ENCODE peak calls at places on chromosomes 16 and 17, in four cellular contexts. One of them, this sample, is unnamed.

GRCh38 chr17:39062846-39063680 is 88.4 kb downstream of the PLXDC1 start:
- DNase-seq in K562: no peak
- DNase-seq in H1: no peak
- DNase-seq in A549: no peak
- DNase-seq in this sample: no peak

GRCh38 chr16:81313731-81314602 is 795 bp upstream of the GAN start:
- DNase-seq in H1: peak
- DNase-seq in K562: peak
- DNase-seq in A549: no peak
- DNase-seq in this sample: peak

GRCh38 chr16:24851700-24852099 is 5.9 kb downstream of the SLC5A11 start:
- DNase-seq in A549: peak
- DNase-seq in H1: no peak
- DNase-seq in K562: no peak
- DNase-seq in this sample: no peak

GRCh38 chr16:80583466-80583865 is 42.7 kb downstream of the DYNLRB2 start:
- DNase-seq in A549: no peak
- DNase-seq in K562: no peak
- DNase-seq in H1: no peak
- DNase-seq in this sample: no peak

GRCh38 chr16:84726670-84727467 is 27.1 kb downstream of the USP10 start:
- DNase-seq in A549: no peak
- DNase-seq in H1: no peak
- DNase-seq in K562: no peak
- DNase-seq in this sample: peak

GRCh38 chr17:37131670-37132620 is 183.2 kb downstream of the AATF start:
- DNase-seq in A549: no peak
- DNase-seq in H1: no peak
- DNase-seq in K562: no peak
- DNase-seq in this sample: no peak

GRCh38 chr16:19540241-19540970 is 15.1 kb upstream of the VPS35L start:
- DNase-seq in H1: no peak
- DNase-seq in A549: no peak
- DNase-seq in K562: no peak
- DNase-seq in this sample: no peak

GRCh38 chr16:85618509-85618908 is 5.4 kb downstream of the GSE1 start:
- DNase-seq in K562: no peak
- DNase-seq in A549: no peak
- DNase-seq in H1: no peak
- DNase-seq in this sample: no peak

GRCh38 chr16:70162041-70162451 is 11.5 kb upstream of the CLEC18C start:
- DNase-seq in A549: peak
- DNase-seq in H1: no peak
- DNase-seq in K562: peak
- DNase-seq in this sample: peak

GRCh38 chr17:27644586-27644985 is 13.6 kb downstream of the LGALS9 start:
- DNase-seq in H1: no peak
- DNase-seq in K562: no peak
- DNase-seq in A549: no peak
- DNase-seq in this sample: no peak

GRCh38 chr17:19718041-19718612 is 1.7 kb upstream of the SLC47A2 start:
- DNase-seq in H1: no peak
- DNase-seq in K562: no peak
- DNase-seq in A549: no peak
- DNase-seq in this sample: no peak

GRCh38 chr17:69525920-69526841 is 111.7 kb downstream of the MAP2K6 start:
- DNase-seq in K562: peak
- DNase-seq in H1: peak
- DNase-seq in A549: peak
- DNase-seq in this sample: peak

GRCh38 chr17:83057793-83058477 is 21.5 kb upstream of the METRNL start:
- DNase-seq in K562: no peak
- DNase-seq in H1: no peak
- DNase-seq in A549: no peak
- DNase-seq in this sample: no peak
- TF ChIP-seq PHF8 in K562: no peak
- TF ChIP-seq PHF8 in H1: no peak
- TF ChIP-seq PHF8 in A549: no peak
- TF ChIP-seq PHF8 in this sample: no peak

DNA sequence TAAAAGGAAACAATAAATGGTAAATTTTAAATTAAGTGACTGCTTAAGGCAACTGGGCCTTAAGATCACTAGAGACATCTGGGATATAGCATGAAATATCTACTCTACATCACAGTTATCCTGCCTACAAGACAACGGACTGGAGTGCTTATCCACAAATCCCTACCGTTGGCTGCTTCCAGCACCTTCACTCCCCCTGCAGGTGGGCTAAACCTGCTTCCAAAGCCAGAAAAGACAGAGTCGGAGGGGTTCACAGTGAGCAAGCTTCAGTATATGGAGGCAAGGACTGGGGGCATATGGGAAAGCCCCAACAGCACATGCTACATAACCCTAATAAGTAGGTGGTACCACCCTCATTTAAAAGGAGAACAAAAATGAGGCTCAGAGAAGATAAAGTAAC is 45.3 kb downstream of the GRIN2A start:
- DNase-seq in H1: no peak
- DNase-seq in K562: no peak
- DNase-seq in A549: no peak
- DNase-seq in this sample: no peak
- TF ChIP-seq HDAC2 in H1: no peak
- TF ChIP-seq HDAC2 in K562: no peak
- TF ChIP-seq HDAC2 in A549: no peak
- TF ChIP-seq HDAC2 in this sample: no peak

GRCh38 chr17:7056386-7056785 is 12.5 kb upstream of the SLC16A11 start:
- DNase-seq in A549: no peak
- DNase-seq in K562: no peak
- DNase-seq in H1: no peak
- DNase-seq in this sample: no peak
- TF ChIP-seq PHF8 in A549: no peak
- TF ChIP-seq PHF8 in K562: no peak
- TF ChIP-seq PHF8 in H1: no peak
- TF ChIP-seq PHF8 in this sample: no peak

GRCh38 chr17:70608193-70608592 is 438.9 kb downstream of the KCNJ2 start:
- DNase-seq in H1: no peak
- DNase-seq in A549: peak
- DNase-seq in K562: no peak
- DNase-seq in this sample: no peak
- TF ChIP-seq HDAC2 in H1: no peak
- TF ChIP-seq HDAC2 in A549: no peak
- TF ChIP-seq HDAC2 in K562: no peak
- TF ChIP-seq HDAC2 in this sample: no peak

DNA sequence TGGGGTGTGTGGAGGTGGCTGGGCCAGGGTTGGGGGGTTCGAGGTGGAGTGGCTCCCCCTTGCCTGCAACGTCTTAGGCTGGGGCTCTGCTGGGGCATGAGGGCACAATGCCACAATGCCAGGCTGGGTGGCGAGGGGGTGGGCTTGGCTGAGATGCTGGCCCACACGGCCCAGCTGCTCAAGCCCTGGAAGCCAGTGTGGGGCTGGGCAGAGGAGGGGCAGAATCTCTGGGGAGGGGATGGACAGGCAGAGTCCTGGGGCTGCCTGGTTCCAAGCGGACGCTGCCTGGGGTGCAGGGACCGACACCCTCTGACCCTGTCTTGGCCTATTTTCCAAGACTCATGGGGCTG is 37.5 kb upstream of the SSTR5 start:
- DNase-seq in H1: no peak
- DNase-seq in K562: no peak
- DNase-seq in A549: no peak
- DNase-seq in this sample: no peak
- TF ChIP-seq PHF8 in H1: no peak
- TF ChIP-seq PHF8 in K562: no peak
- TF ChIP-seq PHF8 in A549: no peak
- TF ChIP-seq PHF8 in this sample: no peak

GRCh38 chr17:62679866-62680377 is 52.5 kb downstream of the MRC2 start:
- DNase-seq in A549: no peak
- DNase-seq in H1: no peak
- DNase-seq in K562: no peak
- DNase-seq in this sample: no peak

GRCh38 chr17:62681061-62681938 is 53.8 kb downstream of the MRC2 start:
- DNase-seq in K562: peak
- DNase-seq in H1: no peak
- DNase-seq in A549: no peak
- DNase-seq in this sample: no peak

GRCh38 chr17:62684179-62684578 is 56.7 kb downstream of the MRC2 start:
- DNase-seq in H1: no peak
- DNase-seq in A549: no peak
- DNase-seq in K562: no peak
- DNase-seq in this sample: no peak

GRCh38 chr17:62680541-62681052 is 53.1 kb downstream of the MRC2 start:
- DNase-seq in H1: no peak
- DNase-seq in K562: no peak
- DNase-seq in A549: no peak
- DNase-seq in this sample: no peak

DNA sequence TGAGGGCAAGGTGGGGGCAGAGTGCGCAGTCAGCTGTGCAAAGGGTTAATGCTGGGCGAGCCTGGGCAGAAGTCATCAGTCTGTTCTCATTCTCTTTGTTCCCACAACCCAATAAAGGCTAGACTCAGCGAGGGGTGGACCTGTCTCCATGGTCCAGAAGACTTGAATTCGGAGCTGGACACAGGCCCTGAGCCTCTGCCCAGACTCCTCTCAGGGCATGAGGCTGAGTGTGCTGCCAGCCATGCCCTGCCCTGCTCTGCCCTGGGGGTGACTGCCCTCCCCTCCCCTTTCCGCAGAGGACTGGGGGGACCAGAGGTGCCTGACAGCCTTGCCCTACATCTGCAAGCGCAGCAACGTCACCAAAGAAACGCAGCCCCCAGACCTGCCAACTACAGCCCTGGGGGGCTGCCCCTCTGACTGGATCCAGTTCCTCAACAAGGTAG is 54.5 kb downstream of the MRC2 start:
- DNase-seq in K562: no peak
- DNase-seq in A549: no peak
- DNase-seq in H1: no peak
- DNase-seq in this sample: no peak
- TF ChIP-seq HDAC2 in K562: no peak
- TF ChIP-seq HDAC2 in A549: no peak
- TF ChIP-seq HDAC2 in H1: no peak
- TF ChIP-seq HDAC2 in this sample: no peak

DNA sequence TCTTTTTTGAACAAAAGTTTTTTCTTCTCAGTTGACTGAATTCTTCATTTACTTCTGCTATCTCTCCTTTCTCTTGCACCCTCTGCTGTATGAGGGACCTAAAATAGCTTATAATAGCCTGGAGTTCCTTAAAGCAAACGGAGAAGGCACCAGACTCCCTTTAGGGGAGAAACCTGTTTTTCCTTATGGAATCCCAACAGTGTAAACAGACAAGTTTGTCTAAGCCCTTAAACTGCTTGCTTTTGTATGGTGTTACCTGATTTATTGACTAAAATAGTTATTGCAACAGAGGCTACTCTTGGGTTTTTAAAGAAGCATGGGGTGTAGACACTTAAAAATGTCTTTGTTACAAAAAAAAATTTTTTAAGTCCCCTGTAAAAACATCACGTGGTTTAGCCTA is 12.9 kb upstream of the TRIM25 start:
- DNase-seq in A549: no peak
- DNase-seq in K562: no peak
- DNase-seq in H1: no peak
- DNase-seq in this sample: no peak
- TF ChIP-seq PHF8 in A549: no peak
- TF ChIP-seq PHF8 in K562: no peak
- TF ChIP-seq PHF8 in H1: no peak
- TF ChIP-seq PHF8 in this sample: no peak

GRCh38 chr17:60330731-60331130 is 61.2 kb downstream of the USP32 start:
- DNase-seq in K562: no peak
- DNase-seq in A549: no peak
- DNase-seq in H1: no peak
- DNase-seq in this sample: no peak

GRCh38 chr17:60326702-60327101 is 65.2 kb downstream of the USP32 start:
- DNase-seq in A549: no peak
- DNase-seq in H1: no peak
- DNase-seq in K562: no peak
- DNase-seq in this sample: no peak

GRCh38 chr17:60327870-60328362 is 64.0 kb downstream of the USP32 start:
- DNase-seq in K562: no peak
- DNase-seq in A549: no peak
- DNase-seq in H1: no peak
- DNase-seq in this sample: no peak

GRCh38 chr17:60327122-60327869 is 64.6 kb downstream of the USP32 start:
- DNase-seq in H1: no peak
- DNase-seq in K562: no peak
- DNase-seq in A549: no peak
- DNase-seq in this sample: no peak

GRCh38 chr17:60328679-60329078 is 63.3 kb downstream of the USP32 start:
- DNase-seq in H1: no peak
- DNase-seq in K562: no peak
- DNase-seq in A549: no peak
- DNase-seq in this sample: no peak
- TF ChIP-seq HDAC2 in H1: no peak
- TF ChIP-seq HDAC2 in K562: no peak
- TF ChIP-seq HDAC2 in A549: no peak
- TF ChIP-seq HDAC2 in this sample: no peak

DNA sequence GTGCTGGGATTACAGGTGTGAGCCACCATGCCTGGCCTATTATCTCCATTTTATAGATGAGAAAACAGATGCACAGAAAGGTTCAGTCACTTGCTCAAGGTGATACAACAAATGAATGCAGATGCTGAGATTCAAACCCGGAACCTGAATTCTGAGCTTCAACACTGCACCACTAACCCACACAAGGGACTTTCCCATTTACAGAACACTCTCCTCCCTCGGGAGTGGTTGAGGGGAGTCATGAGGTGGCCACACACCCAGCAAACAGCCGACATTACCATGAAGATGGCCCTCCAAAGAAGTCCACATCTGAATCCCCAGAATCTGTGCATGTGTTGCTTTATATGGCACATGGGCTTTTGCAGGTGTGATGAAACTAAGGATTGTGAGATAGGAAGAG is 9.1 kb downstream of the BCL7C start:
- DNase-seq in H1: no peak
- DNase-seq in A549: no peak
- DNase-seq in K562: no peak
- DNase-seq in this sample: no peak
- TF ChIP-seq PHF8 in H1: no peak
- TF ChIP-seq PHF8 in A549: no peak
- TF ChIP-seq PHF8 in K562: no peak
- TF ChIP-seq PHF8 in this sample: no peak

DNA sequence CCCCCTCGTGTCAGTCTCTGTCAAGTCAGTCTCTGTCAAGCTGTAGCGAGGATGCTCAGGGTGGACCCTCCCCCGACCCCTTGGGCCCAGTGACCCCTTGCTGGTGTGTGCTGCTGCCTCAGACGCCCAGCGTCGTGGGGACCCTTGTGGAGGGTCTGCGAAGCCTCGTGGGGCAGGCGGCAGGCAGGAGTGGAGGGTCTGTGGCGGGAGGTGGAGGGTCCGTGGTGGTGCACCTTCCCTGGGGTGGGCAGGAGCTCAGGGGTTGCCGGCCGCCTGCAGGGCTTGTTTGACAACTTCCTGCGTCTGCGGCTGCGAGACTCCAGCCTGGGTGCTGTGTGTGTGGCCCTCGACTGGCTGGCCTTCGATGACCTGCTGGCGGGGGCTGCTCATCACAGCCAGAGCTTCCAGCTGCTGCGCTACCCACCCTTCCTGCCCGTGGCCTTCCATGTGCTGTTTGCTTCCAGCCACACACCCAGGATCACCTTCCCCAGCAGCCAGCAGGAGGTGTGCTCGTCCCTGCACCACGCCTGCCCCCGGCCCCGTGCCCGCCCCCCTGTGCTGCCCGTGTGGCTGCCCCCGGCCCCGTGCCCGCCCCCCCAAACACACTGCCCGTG is 5.6 kb downstream of the GNG13 start:
- DNase-seq in A549: peak
- DNase-seq in H1: no peak
- DNase-seq in K562: no peak
- DNase-seq in this sample: no peak
- TF ChIP-seq HDAC2 in A549: no peak
- TF ChIP-seq HDAC2 in H1: no peak
- TF ChIP-seq HDAC2 in K562: no peak
- TF ChIP-seq HDAC2 in this sample: no peak